ENCODE peak calls at places on chromosomes 1 and 21, in four cellular contexts. N is K562, J is A549, O is HepG2. V is an unnamed sample.

GRCh38 chr1:9892563-9893528 is 17.2 kb downstream of the CTNNBIP1 start:
- DNase-seq in N (no peak), J (no peak), O (no peak), V (no peak)

GRCh38 chr21:17610862-17611261 is 1.8 kb downstream of the BTG3 start:
- DNase-seq in N (no peak), J (no peak), O (peak), V (no peak)

GRCh38 chr1:210908257-210908656 is 225.7 kb downstream of the KCNH1 start:
- DNase-seq in N (no peak), J (no peak), O (no peak), V (no peak)

GRCh38 chr1:71634159-71634558 is 553.3 kb upstream of the ZRANB2 start:
- DNase-seq in N (no peak), J (no peak), O (no peak), V (no peak)

GRCh38 chr1:232344791-232345399 is 285.0 kb downstream of the SIPA1L2 start:
- DNase-seq in N (no peak), J (no peak), O (no peak), V (no peak)

GRCh38 chr1:24351918-24352637 is 32.9 kb downstream of the GRHL3 start:
- DNase-seq in N (no peak), J (no peak), O (no peak), V (no peak)

GRCh38 chr1:103373991-103374390 is 151.5 kb upstream of the RNPC3 start:
- DNase-seq in N (no peak), J (no peak), O (no peak), V (no peak)

GRCh38 chr1:247415423-247416361 is at the start of gene NLRP3:
- DNase-seq in N (no peak), J (no peak), O (peak), V (no peak)

GRCh38 chr1:20096840-20097447 is 22.4 kb downstream of the PLA2G2D start:
- DNase-seq in N (no peak), J (no peak), O (no peak), V (no peak)

GRCh38 chr1:82260051-82260450 is 459.3 kb downstream of the ADGRL2 start:
- DNase-seq in N (no peak), J (no peak), O (no peak), V (no peak)

GRCh38 chr1:198577444-198577843 is 37.0 kb upstream of the ATP6V1G3 start:
- DNase-seq in N (no peak), J (no peak), O (no peak), V (no peak)

GRCh38 chr1:203796223-203796747 is 862 bp downstream of the ZBED6 start:
- DNase-seq in N (no peak), J (no peak), O (peak), V (no peak)

DNA sequence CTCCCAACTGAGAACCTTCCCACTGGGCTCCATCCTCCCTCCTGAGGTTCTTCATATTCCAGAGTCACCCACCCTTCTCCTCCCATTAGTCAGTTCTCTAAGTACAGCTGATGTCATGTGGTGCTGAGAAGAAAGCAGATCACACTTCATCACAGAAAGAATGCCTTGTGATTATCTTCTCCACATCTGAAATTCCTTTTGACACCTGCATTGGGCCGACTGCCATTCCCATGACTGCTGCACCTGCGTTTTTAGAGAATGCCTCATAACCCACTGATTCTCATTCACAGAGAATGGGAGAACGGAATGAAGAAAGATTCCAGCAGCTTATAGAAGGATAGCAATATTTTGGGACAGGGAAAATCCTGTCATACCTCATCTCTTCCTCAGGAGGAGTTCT is 14.3 kb downstream of the LEPR start:
- DNase-seq in N (no peak), J (no peak), O (no peak), V (no peak)
- TF ChIP-seq CTCF in N (no peak), J (no peak), O (no peak), V (no peak)

DNA sequence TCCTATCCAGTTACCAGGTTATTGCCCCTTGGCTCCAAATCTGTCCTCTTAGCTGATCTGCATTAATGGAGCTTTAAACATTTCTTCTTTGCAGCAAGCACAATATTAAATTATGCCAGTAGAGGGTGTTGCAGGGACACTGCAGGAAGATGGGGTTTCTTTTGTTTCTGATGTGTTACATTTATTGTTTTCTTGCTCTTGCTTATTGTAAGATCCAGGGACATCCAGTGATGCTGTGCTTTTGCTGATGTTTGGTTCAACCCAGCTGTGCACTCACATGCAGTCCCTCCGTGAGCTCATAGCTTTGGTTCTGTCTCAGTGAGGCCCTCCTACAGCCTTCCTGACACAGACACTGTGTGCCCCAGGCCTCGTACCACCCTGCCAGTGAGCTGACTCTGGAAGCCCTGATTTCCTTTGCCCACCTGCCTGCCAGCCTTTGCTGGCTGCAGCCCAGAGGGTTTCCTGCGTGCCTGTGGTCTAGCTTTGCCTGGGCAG is 103.5 kb downstream of the RABGAP1L start:
- DNase-seq in N (peak), J (peak), O (peak), V (no peak)
- TF ChIP-seq HMGXB4 in N (peak), J (no peak), O (peak), V (no peak)

DNA sequence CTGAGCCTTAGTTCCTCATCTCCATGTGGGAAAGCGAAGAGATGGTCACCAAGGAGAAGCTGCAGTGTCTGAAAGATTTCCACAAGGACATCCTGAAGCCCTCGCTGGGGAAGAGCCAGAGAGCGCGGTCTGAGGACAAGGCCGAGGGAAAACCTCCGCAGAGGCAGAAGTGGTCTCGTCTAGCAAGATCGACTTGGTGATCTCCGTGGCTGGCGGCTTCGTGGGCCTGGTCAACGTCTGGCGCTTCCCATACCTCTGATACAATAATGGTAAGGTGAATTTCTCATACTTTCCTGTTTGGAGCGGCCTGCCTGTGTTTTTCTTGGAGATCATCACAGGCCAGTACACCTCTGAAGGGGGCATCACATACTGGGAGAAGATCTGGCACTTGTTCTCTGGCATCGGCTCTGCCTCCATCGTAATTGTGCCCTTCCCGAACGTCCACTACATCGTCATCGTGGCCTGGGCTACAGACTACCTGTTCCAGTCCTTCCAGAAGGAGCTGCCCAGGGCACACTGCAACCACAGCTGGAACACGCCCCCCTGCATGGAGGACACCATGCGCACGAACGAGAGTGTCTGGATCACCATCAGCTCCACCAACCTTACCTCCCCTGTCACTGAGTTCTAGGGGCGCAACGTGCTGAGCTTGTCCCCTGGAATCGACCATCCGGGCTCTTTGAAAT is 841.1 kb upstream of the TMPRSS15 start:
- DNase-seq in N (no peak), J (no peak), O (no peak), V (no peak)
- TF ChIP-seq CTCF in N (no peak), J (no peak), O (no peak), V (no peak)

GRCh38 chr1:116377564-116378529 is 4.8 kb downstream of the ATP1A1 start:
- DNase-seq in N (no peak), J (no peak), O (peak), V (no peak)
- TF ChIP-seq HMGXB4 in N (no peak), J (no peak), O (no peak), V (no peak)

DNA sequence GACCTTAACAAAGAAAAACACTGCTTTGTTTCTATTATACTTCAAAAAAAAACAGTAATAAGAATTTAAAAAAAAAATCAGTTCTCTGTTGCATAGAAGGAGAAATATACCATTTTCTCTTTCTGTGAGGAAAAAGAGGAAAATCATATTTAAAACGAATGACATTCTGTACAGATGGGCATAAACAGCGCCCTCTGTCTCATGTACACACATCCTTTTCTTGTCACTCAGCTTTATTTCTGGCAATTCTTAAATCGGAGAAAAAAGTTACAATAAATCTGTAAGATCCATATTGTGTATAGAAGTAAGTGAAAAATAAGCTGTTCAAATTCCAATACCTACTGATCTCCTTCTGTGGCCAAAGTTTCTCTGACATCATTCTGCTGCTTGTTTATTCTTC is 245.4 kb downstream of the SMYD3 start:
- DNase-seq in N (no peak), J (no peak), O (no peak), V (no peak)
- TF ChIP-seq CTCF in N (peak), J (no peak), O (peak), V (no peak)

DNA sequence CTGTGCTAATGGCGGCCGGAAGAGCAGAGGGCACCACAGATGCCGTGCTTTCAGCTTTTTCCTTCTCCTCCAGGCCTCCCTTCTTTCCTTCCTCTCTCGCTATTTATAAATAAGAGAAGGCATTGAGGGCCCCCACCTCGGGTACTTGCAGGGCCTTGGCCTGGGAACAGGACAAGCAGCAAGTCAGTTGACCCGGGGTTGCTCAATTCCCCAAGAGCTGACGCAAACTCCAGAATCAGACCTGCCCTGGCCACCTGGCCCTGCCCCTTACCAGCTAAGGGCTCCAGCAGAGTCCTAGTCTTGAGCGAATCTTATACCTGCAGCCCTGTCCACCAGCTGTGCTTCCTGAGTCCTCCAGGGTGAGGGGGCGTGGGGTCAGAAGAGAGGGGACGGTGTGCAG is 13.5 kb downstream of the TNFRSF1B start:
- DNase-seq in N (no peak), J (no peak), O (no peak), V (no peak)
- TF ChIP-seq HMGXB4 in N (no peak), J (no peak), O (no peak), V (no peak)

DNA sequence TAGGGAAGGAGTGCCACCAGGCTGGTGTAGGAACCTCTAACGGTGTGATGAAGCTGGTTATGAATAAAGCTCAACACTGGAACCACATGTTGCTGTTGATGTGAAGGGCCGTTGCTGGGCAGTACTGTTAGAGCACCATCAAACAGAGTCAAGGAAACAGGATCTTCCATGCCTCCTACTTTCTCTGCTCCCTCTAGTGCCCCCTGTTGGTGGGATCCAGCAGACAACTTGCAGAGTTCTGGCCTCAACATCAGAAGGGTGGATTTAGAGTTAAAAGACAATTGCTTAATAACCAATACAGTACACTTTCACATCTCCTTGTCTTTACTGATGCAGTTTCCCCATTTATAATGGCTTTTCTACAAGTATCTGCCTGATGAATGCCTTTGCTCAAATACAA is 336.4 kb downstream of the NTNG1 start:
- DNase-seq in N (peak), J (no peak), O (no peak), V (peak)
- TF ChIP-seq CTCF in N (no peak), J (no peak), O (peak), V (peak)

V was measured in WTC11.